ENCODE peak calls at places on chromosome 14, in nine cellular contexts. T is B cell; K is H54; D is tibial artery; A is Right ventricle myocardium inferior; Y is IMR-90; Z is stomach; V is choroid plexus epithelial cell; O is effector CD8-positive, alpha-beta T cell. J is an unnamed sample.

GRCh38 chr14:45251912-45252311 is 1.1 kb downstream of the MIS18BP1 start:
- DNase-seq in T (peak), K (peak), D (no peak), A (no peak), Y (peak), Z (no peak), V (peak), O (no peak), J (peak)

GRCh38 chr14:86541969-86542368 is 1012.0 kb downstream of the FLRT2 start:
- DNase-seq in T (no peak), K (no peak), D (no peak), A (no peak), Y (no peak), Z (no peak), V (no peak), O (no peak), J (no peak)

GRCh38 chr14:75970989-75971388 is 10.8 kb downstream of the TGFB3 start:
- DNase-seq in T (no peak), K (no peak), D (no peak), A (no peak), Y (no peak), Z (no peak), V (no peak), O (no peak), J (no peak)

GRCh38 chr14:65961004-65961403 is 525.2 kb upstream of the CCDC196 start:
- DNase-seq in T (peak), K (peak), D (no peak), A (no peak), Y (peak), Z (peak), V (peak), O (peak), J (peak)

GRCh38 chr14:69262516-69262915 is 2.6 kb downstream of the GALNT16 start:
- DNase-seq in T (no peak), K (no peak), D (no peak), A (no peak), Y (no peak), Z (no peak), V (no peak), O (no peak), J (no peak)

GRCh38 chr14:92759300-92759678 is 10.9 kb upstream of the LGMN start:
- DNase-seq in T (no peak), K (no peak), D (no peak), A (no peak), Y (peak), Z (peak), V (peak), O (no peak), J (peak)

GRCh38 chr14:75829316-75829715 is 152.5 kb downstream of the TGFB3 start:
- DNase-seq in T (no peak), K (no peak), D (no peak), A (no peak), Y (no peak), Z (no peak), V (no peak), O (no peak), J (no peak)

GRCh38 chr14:35632276-35633071 is 98.5 kb downstream of the INSM2 start:
- DNase-seq in T (no peak), K (no peak), D (no peak), A (no peak), Y (peak), Z (no peak), V (peak), O (no peak), J (no peak)

GRCh38 chr14:99191663-99192621 is 80.1 kb downstream of the BCL11B start:
- DNase-seq in T (no peak), K (peak), D (peak), A (peak), Y (peak), Z (peak), V (peak), O (peak), J (peak)

GRCh38 chr14:104333903-104334811 is 195.8 kb downstream of the KIF26A start:
- DNase-seq in T (no peak), K (no peak), D (no peak), A (peak), Y (no peak), Z (peak), V (no peak), O (no peak), J (no peak)

GRCh38 chr14:50941151-50941550 is 3.1 kb downstream of the PYGL start:
- DNase-seq in T (no peak), K (no peak), D (no peak), A (no peak), Y (peak), Z (no peak), V (peak), O (no peak), J (peak)